ENCODE peak calls at places on chromosome 20, in seven cellular contexts. F is GM12865; G is cardiac fibroblast; J is foreskin fibroblast; K is T47D; W is activated CD4-positive, alpha-beta T cell treated with anti-CD3 and anti-CD28 coated beads, Interleukin-2, amount 50 U/mL, for 24 hours; X is NAMALWA. V is an unnamed sample.

GRCh38 chr20:19735446-19735845 is 22.6 kb upstream of the RIN2 start:
- DNase-seq in G (peak), W (no peak), K (peak), X (no peak), J (peak), F (peak), V (peak)

GRCh38 chr20:2137552-2138201 is 36.0 kb downstream of the STK35 start:
- DNase-seq in K (no peak), J (peak), F (no peak), G (peak), W (no peak), X (no peak), V (no peak)

GRCh38 chr20:60694763-60695162 is 557.3 kb upstream of the CDH4 start:
- DNase-seq in X (no peak), F (no peak), G (no peak), W (no peak), K (no peak), J (peak), V (no peak)

GRCh38 chr20:58669287-58670006 is 18.4 kb downstream of the STX16 start:
- DNase-seq in F (peak), J (no peak), W (no peak), G (no peak), X (no peak), K (no peak), V (no peak)

GRCh38 chr20:63087872-63088680 is 81.3 kb upstream of the BHLHE23 start:
- DNase-seq in J (no peak), K (no peak), W (no peak), G (no peak), F (no peak), X (no peak), V (no peak)

GRCh38 chr20:54633903-54634302 is 158.5 kb downstream of the DOK5 start:
- DNase-seq in J (no peak), W (no peak), X (no peak), F (peak), K (no peak), G (no peak), V (no peak)

GRCh38 chr20:2753456-2754040 is 46.9 kb downstream of the CPXM1 start:
- DNase-seq in G (no peak), X (no peak), J (no peak), W (no peak), F (no peak), K (no peak), V (no peak)

GRCh38 chr20:62959998-62960436 is 7.5 kb downstream of the SLC17A9 start:
- DNase-seq in J (no peak), K (no peak), X (no peak), F (no peak), W (no peak), G (no peak), V (no peak)

GRCh38 chr20:8066662-8067061 is 47.1 kb upstream of the TMX4 start:
- DNase-seq in W (no peak), X (no peak), F (no peak), K (no peak), J (no peak), G (peak), V (no peak)

GRCh38 chr20:4476903-4477302 is 244.8 kb upstream of the PRND start:
- DNase-seq in X (no peak), W (no peak), J (no peak), F (no peak), G (peak), K (no peak), V (no peak)

GRCh38 chr20:62133051-62133845 is 9.9 kb downstream of the PSMA7 start:
- DNase-seq in F (no peak), W (no peak), G (peak), K (no peak), J (no peak), X (no peak), V (no peak)

GRCh38 chr20:38883081-38883980 is 42.9 kb upstream of the FAM83D start:
- DNase-seq in F (no peak), J (peak), G (peak), K (no peak), W (no peak), X (peak), V (no peak)

GRCh38 chr20:5531318-5532081 is 214.7 kb upstream of the PROKR2 start:
- DNase-seq in W (no peak), X (no peak), F (no peak), K (no peak), G (peak), J (no peak), V (no peak)

GRCh38 chr20:4896971-4897497 is 104.3 kb downstream of the SLC23A2 start:
- DNase-seq in J (no peak), K (peak), X (peak), W (no peak), G (no peak), F (peak), V (no peak)

GRCh38 chr20:10603378-10603777 is 70.4 kb downstream of the JAG1 start:
- DNase-seq in F (peak), G (no peak), X (no peak), K (no peak), J (no peak), W (no peak), V (no peak)

GRCh38 chr20:45419188-45420091 is 3.5 kb downstream of the PIGT start:
- DNase-seq in K (peak), W (no peak), X (peak), F (peak), J (peak), G (peak), V (peak)

GRCh38 chr20:38434310-38434741 is 802 bp downstream of the SNHG17 start:
- DNase-seq in X (peak), K (no peak), W (peak), G (peak), J (no peak), F (peak), V (peak)

GRCh38 chr20:52536841-52537400 is 345.3 kb upstream of the ZFP64 start:
- DNase-seq in G (no peak), K (no peak), F (no peak), J (no peak), W (no peak), X (no peak), V (no peak)

GRCh38 chr20:9884061-9884460 is 45.2 kb upstream of the PAK5 start:
- DNase-seq in X (no peak), W (no peak), F (no peak), J (no peak), G (no peak), K (no peak), V (peak)

GRCh38 chr20:48064929-48065328 is 279.6 kb upstream of the SULF2 start:
- DNase-seq in W (no peak), J (peak), X (no peak), G (no peak), F (no peak), K (peak), V (no peak)

GRCh38 chr20:47481330-47482216 is 20.1 kb upstream of the NCOA3 start:
- DNase-seq in F (no peak), J (no peak), G (no peak), X (no peak), K (no peak), W (no peak), V (no peak)

GRCh38 chr20:582204-582603 is 27.9 kb downstream of the TCF15 start:
- DNase-seq in W (no peak), X (no peak), F (no peak), K (no peak), G (no peak), J (no peak), V (no peak)

GRCh38 chr20:2742934-2743559 is 50.5 kb downstream of the EBF4 start:
- DNase-seq in K (peak), F (peak), J (peak), X (peak), G (peak), W (peak), V (peak)

GRCh38 chr20:9024996-9025395 is 43.9 kb upstream of the PLCB4 start:
- DNase-seq in W (no peak), G (no peak), F (no peak), X (no peak), K (no peak), J (no peak), V (no peak)

GRCh38 chr20:49685809-49686208 is 27.9 kb downstream of the B4GALT5 start:
- DNase-seq in X (no peak), W (no peak), F (no peak), K (no peak), J (no peak), G (peak), V (no peak)

GRCh38 chr20:60001027-60001567 is 42.9 kb downstream of the CDH26 start:
- DNase-seq in F (no peak), G (peak), J (peak), X (no peak), K (no peak), W (no peak), V (no peak)

GRCh38 chr20:21103582-21104465 is 2.3 kb downstream of the LINC00237 start:
- DNase-seq in W (no peak), K (no peak), X (no peak), J (no peak), G (no peak), F (no peak), V (no peak)

GRCh38 chr20:61719691-61720347 is 345.9 kb downstream of the TAF4 start:
- DNase-seq in K (no peak), G (no peak), W (peak), X (no peak), J (no peak), F (no peak), V (no peak)

GRCh38 chr20:57409316-57409671 is 18.1 kb downstream of the RBM38 start:
- DNase-seq in J (no peak), G (no peak), K (no peak), F (no peak), X (no peak), W (no peak), V (no peak)

GRCh38 chr20:21832442-21833152 is 127.1 kb downstream of the PAX1 start:
- DNase-seq in F (no peak), X (no peak), K (no peak), G (no peak), W (no peak), J (no peak), V (no peak)

GRCh38 chr20:63441777-63442493 is 30.5 kb downstream of the KCNQ2 start:
- DNase-seq in X (peak), G (peak), F (peak), J (no peak), W (peak), K (peak), V (peak)

GRCh38 chr20:48350291-48350988 is 477.4 kb downstream of the PREX1 start:
- DNase-seq in J (no peak), G (no peak), X (peak), W (no peak), F (peak), K (no peak), V (no peak)

GRCh38 chr20:59015411-59015810 is 3.8 kb upstream of the TUBB1 start:
- DNase-seq in W (no peak), J (no peak), F (no peak), X (no peak), K (no peak), G (no peak), V (no peak)